ENCODE peak calls at places on chromosomes 2 and 18, in eight cellular contexts. Q is activated T-cell treated with anti-CD3 and anti-CD28 coated beads for 1 hour, C is right lobe of liver, A is C1 segment of cervical spinal cord, F is NCI-H2081, N is neuronal stem cell, R is astrocyte of the spinal cord, Z is MCF 10A. J is an unnamed sample.

GRCh38 chr2:55357907-55358306 is 61.7 kb downstream of the CCDC88A start:
- DNase-seq in Q (no peak), C (no peak), A (no peak), F (no peak), N (no peak), R (peak), Z (no peak), J (no peak)

GRCh38 chr18:60649107-60649506 is 276.5 kb upstream of the MC4R start:
- DNase-seq in Q (no peak), C (no peak), A (no peak), F (peak), N (no peak), R (no peak), Z (no peak), J (no peak)

GRCh38 chr2:85257359-85258193 is 70.2 kb downstream of the TGOLN2 start:
- DNase-seq in Q (no peak), C (no peak), A (no peak), F (no peak), N (no peak), R (no peak), Z (no peak), J (no peak)

GRCh38 chr18:833197-833596 is 21.2 kb upstream of the YES1 start:
- DNase-seq in Q (no peak), C (no peak), A (no peak), F (no peak), N (no peak), R (no peak), Z (no peak), J (no peak)

GRCh38 chr2:240138275-240138984 is 2.0 kb downstream of the OTOS start:
- DNase-seq in Q (no peak), C (no peak), A (no peak), F (no peak), N (no peak), R (no peak), Z (no peak), J (no peak)

GRCh38 chr2:201363857-201364560 is 6.9 kb upstream of the FLACC1 start:
- DNase-seq in Q (no peak), C (no peak), A (no peak), F (peak), N (no peak), R (peak), Z (peak), J (peak)

GRCh38 chr2:220276736-220277444 is 649.5 kb downstream of the SLC4A3 start:
- DNase-seq in Q (no peak), C (no peak), A (no peak), F (no peak), N (no peak), R (no peak), Z (peak), J (no peak)

GRCh38 chr2:42809131-42809875 is 16.9 kb upstream of the HAAO start:
- DNase-seq in Q (peak), C (no peak), A (no peak), F (peak), N (no peak), R (peak), Z (no peak), J (no peak)

GRCh38 chr2:241269707-241270520 is 45.6 kb downstream of the HDLBP start:
- DNase-seq in Q (no peak), C (no peak), A (no peak), F (no peak), N (no peak), R (no peak), Z (no peak), J (no peak)

GRCh38 chr2:169767243-169767888 is 31.3 kb upstream of the SSB start:
- DNase-seq in Q (peak), C (peak), A (no peak), F (peak), N (peak), R (peak), Z (peak), J (peak)

GRCh38 chr2:236882931-236883330 is 202.8 kb upstream of the COPS8 start:
- DNase-seq in Q (no peak), C (no peak), A (no peak), F (no peak), N (no peak), R (no peak), Z (peak), J (no peak)